ENCODE peak calls at places on chromosomes 5 and 9, in six cellular contexts. K, F, G, Z, S and D are unnamed samples.

GRCh38 chr5:52961238-52961637 is 27.9 kb upstream of the ITGA2 start:
- DNase-seq in K (no peak), G (no peak), S (no peak), F (no peak), Z (no peak), D (no peak)

GRCh38 chr9:127204771-127205470 is 59.7 kb upstream of the GARNL3 start:
- DNase-seq in F (no peak), Z (no peak), K (no peak), S (no peak), G (no peak), D (peak)

GRCh38 chr5:39629946-39630345 is 205.2 kb upstream of the DAB2 start:
- DNase-seq in Z (no peak), F (no peak), K (no peak), G (no peak), S (no peak), D (no peak)

GRCh38 chr5:149745-150450 is 41.4 kb upstream of the LRRC14B start:
- DNase-seq in S (no peak), K (no peak), Z (no peak), F (no peak), G (no peak), D (no peak)

GRCh38 chr5:179912951-179913350 is 5.3 kb upstream of the TBC1D9B start:
- DNase-seq in S (no peak), Z (no peak), K (no peak), F (peak), G (no peak), D (no peak)

GRCh38 chr5:134435525-134435924 is 23.8 kb upstream of the CDKN2AIPNL start:
- DNase-seq in K (no peak), G (no peak), S (no peak), Z (no peak), F (no peak), D (no peak)

GRCh38 chr9:130952065-130952762 is 13.2 kb upstream of the FIBCD1 start:
- DNase-seq in S (no peak), G (no peak), F (no peak), Z (no peak), K (no peak), D (no peak)

GRCh38 chr5:171315386-171315891 is 6.4 kb downstream of the TLX3 start:
- DNase-seq in Z (peak), K (no peak), S (no peak), G (no peak), F (no peak), D (no peak)

GRCh38 chr5:153752890-153753289 is 262.4 kb downstream of the GRIA1 start:
- DNase-seq in Z (no peak), S (no peak), F (no peak), G (no peak), K (no peak), D (no peak)

GRCh38 chr9:109974143-109974917 is 194.3 kb downstream of the PALM2AKAP2 start:
- DNase-seq in G (no peak), F (no peak), K (peak), Z (no peak), S (no peak), D (peak)

GRCh38 chr9:121999556-121999955 is 93.6 kb downstream of the TTLL11 start:
- DNase-seq in G (no peak), Z (no peak), S (no peak), F (no peak), K (no peak), D (no peak)

GRCh38 chr5:30871191-30871590 is 322.3 kb upstream of the CDH6 start:
- DNase-seq in Z (no peak), F (no peak), S (no peak), K (no peak), G (no peak), D (no peak)

GRCh38 chr9:116733010-116733641 is 46.0 kb downstream of the TRIM32 start:
- DNase-seq in F (no peak), K (no peak), Z (no peak), G (no peak), S (no peak), D (no peak)

GRCh38 chr9:133873006-133873780 is 118.9 kb downstream of the VAV2 start:
- DNase-seq in S (no peak), G (no peak), K (no peak), Z (no peak), F (peak), D (no peak)

GRCh38 chr9:117403403-117403811 is 11.4 kb downstream of the ASTN2 start:
- DNase-seq in Z (no peak), F (peak), S (no peak), G (no peak), K (no peak), D (peak)

GRCh38 chr5:37838152-37838932 is 1.5 kb downstream of the GDNF start:
- DNase-seq in Z (peak), G (no peak), S (no peak), F (peak), K (no peak), D (no peak)

GRCh38 chr9:78967557-78968212 is 604.1 kb upstream of the TLE4 start:
- DNase-seq in G (no peak), S (no peak), F (no peak), Z (no peak), K (no peak), D (no peak)

GRCh38 chr5:172616730-172617129 is 24.3 kb upstream of the NEURL1B start:
- DNase-seq in K (peak), G (no peak), F (no peak), Z (no peak), S (no peak), D (no peak)

GRCh38 chr9:4983541-4984165 is 1.4 kb upstream of the JAK2 start:
- DNase-seq in Z (no peak), G (no peak), F (no peak), S (no peak), K (no peak), D (no peak)

GRCh38 chr5:1166370-1166769 is 35.0 kb upstream of the SLC6A19 start:
- DNase-seq in G (no peak), Z (no peak), K (no peak), F (no peak), S (no peak), D (no peak)

GRCh38 chr9:131839281-131840084 is 99.6 kb upstream of the RAPGEF1 start:
- DNase-seq in S (peak), F (no peak), G (peak), Z (no peak), K (peak), D (no peak)

GRCh38 chr5:45062044-45062443 is 253.3 kb downstream of the MRPS30 start:
- DNase-seq in Z (no peak), K (no peak), G (no peak), F (no peak), S (no peak), D (no peak)

GRCh38 chr9:124444166-124444565 is 6.1 kb upstream of the ADGRD2 start:
- DNase-seq in Z (no peak), G (no peak), K (no peak), F (no peak), S (no peak), D (no peak)

GRCh38 chr9:20394928-20395327 is 227.4 kb downstream of the MLLT3 start:
- DNase-seq in K (no peak), F (no peak), G (no peak), Z (no peak), S (no peak), D (no peak)

GRCh38 chr9:123637940-123638634 is 282.1 kb downstream of the CRB2 start:
- DNase-seq in Z (no peak), F (no peak), K (peak), G (no peak), S (no peak), D (no peak)

GRCh38 chr5:78496373-78496772 is 136.0 kb downstream of the SCAMP1 start:
- DNase-seq in F (no peak), S (no peak), K (no peak), G (no peak), Z (no peak), D (peak)

GRCh38 chr5:172107606-172108005 is 80.4 kb downstream of the STK10 start:
- DNase-seq in Z (no peak), K (no peak), S (no peak), F (no peak), G (no peak), D (no peak)

GRCh38 chr9:26687421-26687820 is 205.2 kb downstream of the CAAP1 start:
- DNase-seq in K (no peak), Z (no peak), G (no peak), F (no peak), S (no peak), D (no peak)

GRCh38 chr5:79070002-79070567 is 518 bp downstream of the BHMT2 start:
- DNase-seq in G (no peak), Z (no peak), K (peak), S (no peak), F (no peak), D (peak)

GRCh38 chr9:17726298-17726697 is 147.4 kb downstream of the SH3GL2 start:
- DNase-seq in S (no peak), K (no peak), F (no peak), G (no peak), Z (no peak), D (no peak)

GRCh38 chr5:66959668-66960067 is 236.9 kb downstream of the CD180 start:
- DNase-seq in S (no peak), G (no peak), K (no peak), F (no peak), Z (no peak), D (no peak)

GRCh38 chr9:5688109-5688508 is 59.2 kb downstream of the RIC1 start:
- DNase-seq in G (no peak), K (no peak), F (no peak), S (no peak), Z (no peak), D (no peak)

GRCh38 chr9:1140057-1140456 is 89.9 kb downstream of the DMRT2 start:
- DNase-seq in S (no peak), F (no peak), G (no peak), Z (no peak), K (no peak), D (no peak)

GRCh38 chr5:171314728-171315385 is 5.8 kb downstream of the TLX3 start:
- DNase-seq in F (no peak), Z (peak), S (no peak), G (no peak), K (no peak), D (peak)

GRCh38 chr5:130102375-130102774 is 198.1 kb downstream of the CHSY3 start:
- DNase-seq in Z (no peak), S (no peak), F (no peak), K (no peak), G (no peak), D (no peak)

GRCh38 chr5:110590187-110590586 is 136.3 kb downstream of the TMEM232 start:
- DNase-seq in G (no peak), S (no peak), K (no peak), F (no peak), Z (no peak), D (no peak)

GRCh38 chr5:102600964-102601363 is 102.2 kb upstream of the SLCO6A1 start:
- DNase-seq in G (no peak), S (no peak), Z (no peak), K (no peak), F (no peak), D (no peak)

GRCh38 chr9:91714020-91714721 is 235.9 kb downstream of the ROR2 start:
- DNase-seq in K (peak), S (no peak), Z (peak), F (peak), G (no peak), D (peak)